ENCODE peak calls at places on chromosomes 5 and 9, in nine cellular contexts. One of them, this sample, is unnamed.

GRCh38 chr5:154970759-154971158 is 29.9 kb downstream of the MRPL22 start:
- DNase-seq in choroid plexus epithelial cell: peak
- DNase-seq in OCI-LY7: no peak
- DNase-seq in nephron progenitor cell: no peak
- DNase-seq in colonic mucosa: no peak
- DNase-seq in AG04449: no peak
- DNase-seq in stomach: no peak
- DNase-seq in CD4-positive, alpha-beta T cell: no peak
- DNase-seq in lower leg skin: no peak
- DNase-seq in this sample: no peak

GRCh38 chr9:124257070-124257864 is 482 bp upstream of the NEK6 start:
- DNase-seq in choroid plexus epithelial cell: no peak
- DNase-seq in OCI-LY7: peak
- DNase-seq in nephron progenitor cell: peak
- DNase-seq in colonic mucosa: no peak
- DNase-seq in AG04449: no peak
- DNase-seq in stomach: no peak
- DNase-seq in CD4-positive, alpha-beta T cell: no peak
- DNase-seq in lower leg skin: no peak
- DNase-seq in this sample: peak

GRCh38 chr5:132503244-132503643 is 12.7 kb upstream of the IRF1 start:
- DNase-seq in choroid plexus epithelial cell: no peak
- DNase-seq in OCI-LY7: no peak
- DNase-seq in nephron progenitor cell: no peak
- DNase-seq in colonic mucosa: no peak
- DNase-seq in AG04449: no peak
- DNase-seq in stomach: no peak
- DNase-seq in CD4-positive, alpha-beta T cell: no peak
- DNase-seq in lower leg skin: peak
- DNase-seq in this sample: no peak

GRCh38 chr9:75488714-75489100 is 400.4 kb downstream of the OSTF1 start:
- DNase-seq in choroid plexus epithelial cell: no peak
- DNase-seq in OCI-LY7: no peak
- DNase-seq in nephron progenitor cell: no peak
- DNase-seq in colonic mucosa: no peak
- DNase-seq in AG04449: no peak
- DNase-seq in stomach: no peak
- DNase-seq in CD4-positive, alpha-beta T cell: no peak
- DNase-seq in lower leg skin: no peak
- DNase-seq in this sample: no peak

GRCh38 chr5:95448836-95449235 is 57.7 kb downstream of the FAM81B start:
- DNase-seq in choroid plexus epithelial cell: no peak
- DNase-seq in OCI-LY7: no peak
- DNase-seq in nephron progenitor cell: no peak
- DNase-seq in colonic mucosa: no peak
- DNase-seq in AG04449: no peak
- DNase-seq in stomach: no peak
- DNase-seq in CD4-positive, alpha-beta T cell: no peak
- DNase-seq in lower leg skin: no peak
- DNase-seq in this sample: no peak

GRCh38 chr5:88662801-88663360 is 220.1 kb downstream of the MEF2C start:
- DNase-seq in choroid plexus epithelial cell: no peak
- DNase-seq in OCI-LY7: no peak
- DNase-seq in nephron progenitor cell: no peak
- DNase-seq in colonic mucosa: no peak
- DNase-seq in AG04449: no peak
- DNase-seq in stomach: no peak
- DNase-seq in CD4-positive, alpha-beta T cell: no peak
- DNase-seq in lower leg skin: no peak
- DNase-seq in this sample: no peak

GRCh38 chr5:79170661-79171060 is 59.1 kb downstream of the BHMT start:
- DNase-seq in choroid plexus epithelial cell: no peak
- DNase-seq in OCI-LY7: no peak
- DNase-seq in nephron progenitor cell: no peak
- DNase-seq in colonic mucosa: no peak
- DNase-seq in AG04449: no peak
- DNase-seq in stomach: no peak
- DNase-seq in CD4-positive, alpha-beta T cell: no peak
- DNase-seq in lower leg skin: no peak
- DNase-seq in this sample: no peak

GRCh38 chr5:88236866-88237642 is 31.6 kb downstream of the TMEM161B start:
- DNase-seq in choroid plexus epithelial cell: peak
- DNase-seq in OCI-LY7: no peak
- DNase-seq in nephron progenitor cell: no peak
- DNase-seq in colonic mucosa: no peak
- DNase-seq in AG04449: no peak
- DNase-seq in stomach: no peak
- DNase-seq in CD4-positive, alpha-beta T cell: no peak
- DNase-seq in lower leg skin: no peak
- DNase-seq in this sample: no peak

GRCh38 chr5:147327421-147327820 is 92.6 kb downstream of the STK32A start:
- DNase-seq in choroid plexus epithelial cell: no peak
- DNase-seq in OCI-LY7: no peak
- DNase-seq in nephron progenitor cell: no peak
- DNase-seq in colonic mucosa: no peak
- DNase-seq in AG04449: no peak
- DNase-seq in stomach: no peak
- DNase-seq in CD4-positive, alpha-beta T cell: no peak
- DNase-seq in lower leg skin: no peak
- DNase-seq in this sample: no peak

GRCh38 chr9:79610019-79610760 is 38.4 kb downstream of the TLE4 start:
- DNase-seq in choroid plexus epithelial cell: no peak
- DNase-seq in OCI-LY7: no peak
- DNase-seq in nephron progenitor cell: peak
- DNase-seq in colonic mucosa: no peak
- DNase-seq in AG04449: no peak
- DNase-seq in stomach: no peak
- DNase-seq in CD4-positive, alpha-beta T cell: no peak
- DNase-seq in lower leg skin: no peak
- DNase-seq in this sample: no peak

GRCh38 chr9:6014668-6015270 is 655 bp downstream of the RANBP6 start:
- DNase-seq in choroid plexus epithelial cell: peak
- DNase-seq in OCI-LY7: no peak
- DNase-seq in nephron progenitor cell: no peak
- DNase-seq in colonic mucosa: no peak
- DNase-seq in AG04449: peak
- DNase-seq in stomach: no peak
- DNase-seq in CD4-positive, alpha-beta T cell: no peak
- DNase-seq in lower leg skin: no peak
- DNase-seq in this sample: no peak

GRCh38 chr9:37966443-37967271 is 62.7 kb upstream of the SLC25A51 start:
- DNase-seq in choroid plexus epithelial cell: peak
- DNase-seq in OCI-LY7: no peak
- DNase-seq in nephron progenitor cell: no peak
- DNase-seq in colonic mucosa: peak
- DNase-seq in AG04449: no peak
- DNase-seq in stomach: peak
- DNase-seq in CD4-positive, alpha-beta T cell: no peak
- DNase-seq in lower leg skin: no peak
- DNase-seq in this sample: no peak

GRCh38 chr5:97534166-97534565 is 351.1 kb upstream of the RIOK2 start:
- DNase-seq in choroid plexus epithelial cell: peak
- DNase-seq in OCI-LY7: peak
- DNase-seq in nephron progenitor cell: peak
- DNase-seq in colonic mucosa: peak
- DNase-seq in AG04449: peak
- DNase-seq in stomach: peak
- DNase-seq in CD4-positive, alpha-beta T cell: no peak
- DNase-seq in lower leg skin: no peak
- DNase-seq in this sample: peak

GRCh38 chr9:137350696-137351584 is 48.9 kb upstream of the NRARP start:
- DNase-seq in choroid plexus epithelial cell: no peak
- DNase-seq in OCI-LY7: no peak
- DNase-seq in nephron progenitor cell: no peak
- DNase-seq in colonic mucosa: no peak
- DNase-seq in AG04449: no peak
- DNase-seq in stomach: peak
- DNase-seq in CD4-positive, alpha-beta T cell: no peak
- DNase-seq in lower leg skin: no peak
- DNase-seq in this sample: peak

GRCh38 chr9:81312346-81312745 is 377.0 kb downstream of the TLE1 start:
- DNase-seq in choroid plexus epithelial cell: no peak
- DNase-seq in OCI-LY7: no peak
- DNase-seq in nephron progenitor cell: no peak
- DNase-seq in colonic mucosa: no peak
- DNase-seq in AG04449: no peak
- DNase-seq in stomach: no peak
- DNase-seq in CD4-positive, alpha-beta T cell: no peak
- DNase-seq in lower leg skin: no peak
- DNase-seq in this sample: no peak

GRCh38 chr5:124176692-124177091 is 569.7 kb downstream of the ZNF608 start:
- DNase-seq in choroid plexus epithelial cell: peak
- DNase-seq in OCI-LY7: peak
- DNase-seq in nephron progenitor cell: no peak
- DNase-seq in colonic mucosa: no peak
- DNase-seq in AG04449: no peak
- DNase-seq in stomach: no peak
- DNase-seq in CD4-positive, alpha-beta T cell: no peak
- DNase-seq in lower leg skin: no peak
- DNase-seq in this sample: no peak

GRCh38 chr5:34682926-34683623 is 26.9 kb downstream of the RAI14 start:
- DNase-seq in choroid plexus epithelial cell: peak
- DNase-seq in OCI-LY7: no peak
- DNase-seq in nephron progenitor cell: no peak
- DNase-seq in colonic mucosa: no peak
- DNase-seq in AG04449: no peak
- DNase-seq in stomach: peak
- DNase-seq in CD4-positive, alpha-beta T cell: no peak
- DNase-seq in lower leg skin: no peak
- DNase-seq in this sample: no peak

GRCh38 chr5:34685485-34686197 is 29.5 kb downstream of the RAI14 start:
- DNase-seq in choroid plexus epithelial cell: peak
- DNase-seq in OCI-LY7: no peak
- DNase-seq in nephron progenitor cell: no peak
- DNase-seq in colonic mucosa: no peak
- DNase-seq in AG04449: no peak
- DNase-seq in stomach: no peak
- DNase-seq in CD4-positive, alpha-beta T cell: no peak
- DNase-seq in lower leg skin: no peak
- DNase-seq in this sample: no peak

GRCh38 chr5:34684281-34684979 is 28.3 kb downstream of the RAI14 start:
- DNase-seq in choroid plexus epithelial cell: peak
- DNase-seq in OCI-LY7: no peak
- DNase-seq in nephron progenitor cell: peak
- DNase-seq in colonic mucosa: no peak
- DNase-seq in AG04449: no peak
- DNase-seq in stomach: no peak
- DNase-seq in CD4-positive, alpha-beta T cell: no peak
- DNase-seq in lower leg skin: no peak
- DNase-seq in this sample: no peak

GRCh38 chr5:34686762-34687268 is 30.7 kb downstream of the RAI14 start:
- DNase-seq in choroid plexus epithelial cell: peak
- DNase-seq in OCI-LY7: no peak
- DNase-seq in nephron progenitor cell: no peak
- DNase-seq in colonic mucosa: peak
- DNase-seq in AG04449: peak
- DNase-seq in stomach: peak
- DNase-seq in CD4-positive, alpha-beta T cell: no peak
- DNase-seq in lower leg skin: peak
- DNase-seq in this sample: no peak

GRCh38 chr5:34684980-34685352 is 28.8 kb downstream of the RAI14 start:
- DNase-seq in choroid plexus epithelial cell: no peak
- DNase-seq in OCI-LY7: no peak
- DNase-seq in nephron progenitor cell: no peak
- DNase-seq in colonic mucosa: no peak
- DNase-seq in AG04449: no peak
- DNase-seq in stomach: no peak
- DNase-seq in CD4-positive, alpha-beta T cell: no peak
- DNase-seq in lower leg skin: no peak
- DNase-seq in this sample: no peak
- TF ChIP-seq CTCF in choroid plexus epithelial cell: no peak
- TF ChIP-seq CTCF in OCI-LY7: no peak
- TF ChIP-seq CTCF in nephron progenitor cell: no peak
- TF ChIP-seq CTCF in colonic mucosa: no peak
- TF ChIP-seq CTCF in AG04449: no peak
- TF ChIP-seq CTCF in stomach: no peak
- TF ChIP-seq CTCF in CD4-positive, alpha-beta T cell: no peak
- TF ChIP-seq CTCF in lower leg skin: no peak
- TF ChIP-seq CTCF in this sample: no peak

DNA sequence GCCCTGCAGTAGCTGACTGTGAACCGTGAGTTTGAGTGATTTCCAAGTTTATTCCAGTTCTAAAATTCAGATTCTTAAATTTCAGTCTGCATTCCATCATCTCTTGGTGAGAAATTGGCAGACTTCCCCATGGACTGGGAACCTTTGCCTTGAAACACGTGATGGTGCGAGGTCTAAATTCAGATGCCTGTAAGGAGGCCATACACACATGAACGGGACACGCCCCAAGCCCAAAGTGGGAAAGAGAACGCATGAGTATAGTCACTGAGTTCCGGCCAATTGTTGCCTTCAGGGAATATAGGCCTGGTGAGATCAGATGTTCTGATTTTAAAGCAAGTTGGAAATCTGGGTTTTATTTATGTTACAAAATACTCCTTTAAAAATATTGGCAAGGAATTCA is 1084.4 kb upstream of the WWC1 start:
- DNase-seq in choroid plexus epithelial cell: no peak
- DNase-seq in OCI-LY7: no peak
- DNase-seq in nephron progenitor cell: no peak
- DNase-seq in colonic mucosa: no peak
- DNase-seq in AG04449: peak
- DNase-seq in stomach: no peak
- DNase-seq in CD4-positive, alpha-beta T cell: no peak
- DNase-seq in lower leg skin: no peak
- DNase-seq in this sample: no peak
- TF ChIP-seq CTCF in choroid plexus epithelial cell: no peak
- TF ChIP-seq CTCF in OCI-LY7: no peak
- TF ChIP-seq CTCF in nephron progenitor cell: no peak
- TF ChIP-seq CTCF in colonic mucosa: no peak
- TF ChIP-seq CTCF in AG04449: no peak
- TF ChIP-seq CTCF in stomach: no peak
- TF ChIP-seq CTCF in CD4-positive, alpha-beta T cell: no peak
- TF ChIP-seq CTCF in lower leg skin: no peak
- TF ChIP-seq CTCF in this sample: no peak

GRCh38 chr9:70581214-70581966 is 166.9 kb upstream of the KLF9 start:
- DNase-seq in choroid plexus epithelial cell: no peak
- DNase-seq in OCI-LY7: peak
- DNase-seq in nephron progenitor cell: no peak
- DNase-seq in colonic mucosa: no peak
- DNase-seq in AG04449: no peak
- DNase-seq in stomach: no peak
- DNase-seq in CD4-positive, alpha-beta T cell: no peak
- DNase-seq in lower leg skin: no peak
- DNase-seq in this sample: no peak
- TF ChIP-seq CTCF in choroid plexus epithelial cell: no peak
- TF ChIP-seq CTCF in OCI-LY7: no peak
- TF ChIP-seq CTCF in nephron progenitor cell: no peak
- TF ChIP-seq CTCF in colonic mucosa: no peak
- TF ChIP-seq CTCF in AG04449: no peak
- TF ChIP-seq CTCF in stomach: no peak
- TF ChIP-seq CTCF in CD4-positive, alpha-beta T cell: no peak
- TF ChIP-seq CTCF in lower leg skin: no peak
- TF ChIP-seq CTCF in this sample: no peak

DNA sequence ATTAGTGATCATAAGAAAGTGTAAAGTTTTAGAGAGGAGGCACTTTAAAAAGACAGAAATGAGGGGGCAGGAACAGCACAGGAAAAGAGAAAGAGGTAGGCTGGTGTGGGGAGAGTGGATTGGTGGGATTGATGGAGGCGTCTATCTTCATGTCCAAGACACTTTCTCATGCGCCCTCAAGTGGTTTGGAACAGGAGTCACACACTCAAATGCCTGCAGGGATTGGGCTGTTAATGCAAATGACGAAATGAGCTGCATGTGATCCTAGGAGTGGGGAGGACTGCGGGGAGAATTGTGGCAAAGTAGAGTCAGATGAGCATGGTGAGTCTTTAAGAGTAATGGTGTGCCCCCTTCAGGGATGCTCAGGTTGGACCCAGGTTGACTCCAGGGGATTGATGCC is 5.5 kb downstream of the SLC36A3 start:
- DNase-seq in choroid plexus epithelial cell: peak
- DNase-seq in OCI-LY7: peak
- DNase-seq in nephron progenitor cell: peak
- DNase-seq in colonic mucosa: peak
- DNase-seq in AG04449: no peak
- DNase-seq in stomach: no peak
- DNase-seq in CD4-positive, alpha-beta T cell: no peak
- DNase-seq in lower leg skin: no peak
- DNase-seq in this sample: no peak
- TF ChIP-seq CTCF in choroid plexus epithelial cell: peak
- TF ChIP-seq CTCF in OCI-LY7: peak
- TF ChIP-seq CTCF in nephron progenitor cell: peak
- TF ChIP-seq CTCF in colonic mucosa: no peak
- TF ChIP-seq CTCF in AG04449: no peak
- TF ChIP-seq CTCF in stomach: no peak
- TF ChIP-seq CTCF in CD4-positive, alpha-beta T cell: no peak
- TF ChIP-seq CTCF in lower leg skin: no peak
- TF ChIP-seq CTCF in this sample: no peak

This sample was measured in GM10248.